ENCODE peak calls at places on chromosomes 4 and X, in eight cellular contexts. U is fibroblast of lung, X is OCI-LY7, I is A673, B is cardiac muscle cell, T is SK-N-SH, L is heart right ventricle, J is neural progenitor cell. K is an unnamed sample. For H3K4me1, the result is how much of the 10 kb centered on the place peaks cover.

GRCh38 chr4:105989411-105990242 is 94.4 kb downstream of the NPNT start:
- DNase-seq in U (no peak), I (no peak), X (no peak), L (no peak), T (no peak), B (no peak), J (no peak), K (no peak)

GRCh38 chrX:84712621-84713020 is 210.4 kb upstream of the HDX start:
- DNase-seq in T (no peak), L (no peak), I (no peak), U (no peak), J (no peak), X (no peak), B (no peak), K (no peak)

GRCh38 chrX:77451041-77451440 is 3.9 kb downstream of the FGF16 start:
- DNase-seq in J (no peak), U (peak), L (no peak), X (no peak), I (no peak), T (no peak), B (no peak), K (no peak)

GRCh38 chrX:118595501-118596042 is 100.0 kb downstream of the DOCK11 start:
- DNase-seq in L (no peak), U (no peak), I (no peak), X (no peak), B (no peak), J (no peak), T (no peak), K (no peak)

GRCh38 chr4:7359302-7360063 is 75.2 kb downstream of the PSAPL1 start:
- DNase-seq in B (peak), U (no peak), I (no peak), L (no peak), X (no peak), T (no peak), J (no peak), K (no peak)

GRCh38 chr4:138864961-138865720 is 150.4 kb upstream of the NOCT start:
- DNase-seq in J (no peak), U (no peak), L (no peak), B (peak), I (peak), X (no peak), T (no peak), K (peak)

GRCh38 chr4:180940680-180941079 is 1302.5 kb upstream of the TENM3 start:
- DNase-seq in T (no peak), B (no peak), I (no peak), X (no peak), U (no peak), J (no peak), L (no peak), K (no peak)

GRCh38 chrX:52265713-52266112 is 81.0 kb downstream of the MAGED4 start:
- DNase-seq in J (peak), L (no peak), T (no peak), B (no peak), X (no peak), I (no peak), U (no peak), K (no peak)

GRCh38 chrX:67692246-67692645 is 148.4 kb downstream of the AR start:
- DNase-seq in I (no peak), J (no peak), U (peak), X (no peak), B (no peak), T (no peak), L (no peak), K (no peak)

GRCh38 chrX:129585143-129585542 is 45.1 kb downstream of the OCRL start:
- DNase-seq in T (no peak), B (no peak), I (no peak), U (no peak), L (no peak), J (no peak), X (no peak), K (no peak)

GRCh38 chrX:129585691-129586090 is 45.6 kb downstream of the OCRL start:
- DNase-seq in L (no peak), T (no peak), X (no peak), U (peak), I (no peak), B (peak), J (no peak), K (no peak)

GRCh38 chrX:129577877-129578276 is 37.8 kb downstream of the OCRL start:
- DNase-seq in B (no peak), T (no peak), J (no peak), U (no peak), X (no peak), L (no peak), I (no peak), K (no peak)

GRCh38 chrX:129577473-129577872 is 37.4 kb downstream of the OCRL start:
- DNase-seq in U (peak), T (peak), J (no peak), X (no peak), I (peak), L (no peak), B (no peak), K (no peak)

GRCh38 chrX:129581904-129582303 is 41.8 kb downstream of the OCRL start:
- DNase-seq in T (no peak), B (no peak), U (no peak), L (no peak), I (no peak), X (no peak), J (no peak), K (no peak)
- H3K4me1 ChIP-seq in T (under half), B (under half), U (under half), L (under half), I (under half), X (under half), J (under half), K (under half)

DNA sequence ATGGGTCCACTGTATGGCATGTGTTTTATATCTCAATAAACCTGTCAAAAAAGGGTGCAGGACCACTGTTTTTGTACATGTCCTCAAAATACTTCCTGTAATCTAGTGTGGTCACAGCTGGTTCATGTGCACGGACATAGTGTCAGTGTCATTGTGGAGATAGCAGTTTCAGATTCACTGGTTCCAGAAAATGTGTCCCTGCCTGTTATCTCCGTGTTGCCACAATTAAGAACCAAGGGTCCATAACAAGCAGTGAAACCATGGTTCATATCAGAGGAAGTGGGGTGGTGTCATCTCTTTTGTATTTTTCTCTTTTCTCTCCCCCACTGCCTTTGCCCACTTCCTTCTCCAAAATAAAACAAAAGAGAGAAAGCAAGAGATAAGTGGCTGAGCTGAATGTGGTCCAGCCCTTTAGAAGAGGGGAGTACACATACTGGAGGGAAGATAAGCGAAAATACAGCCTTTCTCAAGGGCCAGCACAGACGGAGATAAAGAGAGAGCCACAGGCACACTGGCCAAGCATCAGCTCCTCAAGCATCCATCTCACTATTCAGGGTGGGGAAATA is 51.2 kb downstream of the TBL1X start:
- DNase-seq in L (no peak), U (no peak), B (no peak), J (no peak), T (no peak), X (no peak), I (no peak), K (no peak)
- H3K4me3 ChIP-seq in L (no peak), U (no peak), B (no peak), J (no peak), T (no peak), X (no peak), I (no peak), K (no peak)

GRCh38 chr4:152398060-152398459 is 137.8 kb downstream of the FBXW7 start:
- DNase-seq in I (peak), L (no peak), X (peak), J (peak), U (peak), B (peak), T (peak), K (no peak)
- TF ChIP-seq CTCF in I (peak), L (peak), X (peak), J (peak), U (no peak), B (peak), T (peak), K (peak)

GRCh38 chr4:92215471-92215870 is 88.3 kb upstream of the GRID2 start:
- DNase-seq in L (no peak), J (no peak), X (no peak), B (no peak), U (no peak), T (no peak), I (no peak), K (no peak)

GRCh38 chr4:92210906-92211305 is 92.9 kb upstream of the GRID2 start:
- DNase-seq in L (no peak), X (no peak), B (no peak), T (no peak), J (no peak), U (no peak), I (no peak), K (no peak)
- H3K4me1 ChIP-seq in L (under half), X (under half), B (under half), T (under half), J (under half), U (under half), I (under half), K (under half)

DNA sequence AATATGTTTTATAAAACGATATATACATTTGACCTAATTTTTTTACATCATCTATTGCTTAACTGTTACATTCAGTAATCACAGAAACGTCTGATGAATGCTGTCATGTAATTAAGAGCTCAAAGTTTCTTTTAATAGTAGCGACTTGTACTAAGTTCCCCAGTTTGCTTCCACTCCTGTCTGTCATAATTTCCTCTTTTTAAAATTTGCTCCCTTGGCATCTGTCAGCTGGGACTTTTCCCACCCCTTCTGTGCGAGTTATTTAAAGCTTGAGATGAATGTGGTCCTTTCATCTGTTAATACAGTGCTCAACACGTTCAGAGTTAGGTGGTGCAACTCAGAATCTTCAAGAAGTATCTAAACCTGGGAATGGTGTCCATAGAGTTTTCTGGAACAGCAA is 1.2 kb downstream of the RAP1GDS1 start:
- DNase-seq in L (no peak), T (no peak), U (no peak), J (no peak), X (peak), I (peak), B (peak), K (no peak)
- H3K4me3 ChIP-seq in L (peak), T (peak), U (peak), J (peak), X (peak), I (peak), B (peak), K (peak)

DNA sequence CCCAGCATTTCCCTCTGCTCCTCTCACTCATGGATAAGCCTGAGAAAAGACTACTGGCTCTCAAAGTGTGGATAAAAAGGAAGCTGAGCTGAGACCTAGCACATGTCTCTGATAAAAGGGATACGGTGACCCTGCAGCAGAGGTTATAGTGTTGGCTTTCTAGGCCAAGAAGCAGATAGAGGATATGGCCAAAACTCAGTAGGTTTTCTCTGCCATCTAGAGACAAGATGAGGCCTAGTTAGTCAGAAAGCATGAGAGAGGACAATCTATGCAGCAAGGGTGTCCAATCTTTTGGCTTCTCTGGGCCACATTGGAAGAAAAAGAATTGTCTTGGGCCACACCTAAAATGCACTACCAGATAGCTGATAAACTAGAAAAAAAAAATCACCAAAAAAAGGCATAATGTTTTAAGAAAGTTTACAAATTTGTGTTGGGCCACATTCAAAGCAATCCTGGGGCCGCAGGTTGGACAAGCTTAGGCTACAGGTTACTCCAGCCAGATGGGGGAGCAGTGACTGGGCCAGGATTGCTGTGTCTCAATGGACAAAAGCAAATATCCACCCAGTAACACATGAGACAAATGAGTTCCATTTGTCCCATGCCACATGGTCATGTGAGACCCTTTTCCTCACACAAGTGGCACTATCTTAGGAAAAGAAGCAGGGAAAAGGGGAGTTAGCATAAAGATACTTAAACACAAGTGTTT is 411.4 kb downstream of the INPP4B start:
- DNase-seq in J (no peak), T (no peak), L (no peak), I (no peak), U (no peak), X (no peak), B (no peak), K (peak)
- TF ChIP-seq CTCF in J (no peak), T (no peak), L (no peak), I (peak), U (no peak), X (no peak), B (no peak), K (peak)

DNA sequence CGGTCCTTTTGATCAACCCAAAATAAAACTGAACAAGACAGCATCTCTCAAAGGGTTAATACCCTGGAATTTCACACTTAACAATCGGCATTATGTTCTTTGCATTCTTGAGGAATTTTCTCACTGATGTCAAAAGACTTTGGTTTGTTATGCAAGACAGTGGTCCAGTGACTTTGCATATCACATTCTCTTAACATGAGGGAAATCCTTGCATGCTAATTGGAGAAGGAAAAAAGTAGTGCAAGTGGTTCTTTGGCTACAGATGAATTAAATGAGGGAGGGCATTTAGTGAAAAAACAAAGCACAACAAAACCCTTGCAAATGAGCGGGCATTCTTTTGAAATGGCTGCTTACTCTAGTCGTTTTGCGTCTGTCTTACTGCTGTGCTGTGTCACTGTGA is 105.1 kb upstream of the LIMCH1 start:
- DNase-seq in L (no peak), U (peak), X (no peak), I (peak), T (no peak), B (no peak), J (peak), K (peak)
- H3K4me1 ChIP-seq in L (half or more), U (under half), X (under half), I (under half), T (under half), B (under half), J (half or more), K (under half)